ENCODE peak calls at places on chromosomes 12 and 14, in four cellular contexts. One of them, this sample, is unnamed.

GRCh38 chr12:74254784-74255183 is 282.9 kb upstream of the ATXN7L3B start:
- DNase-seq in HuH-7: no peak
- DNase-seq in HCT116: no peak
- DNase-seq in mammary epithelial cell: no peak
- DNase-seq in this sample: no peak

GRCh38 chr14:100740931-100741330 is 14.2 kb downstream of the DLK1 start:
- DNase-seq in HuH-7: no peak
- DNase-seq in HCT116: no peak
- DNase-seq in mammary epithelial cell: no peak
- DNase-seq in this sample: no peak

GRCh38 chr14:24013654-24014514 is 25.2 kb downstream of the DHRS4L2 start:
- DNase-seq in HuH-7: peak; percentile 75
- DNase-seq in HCT116: peak; percentile 78
- DNase-seq in mammary epithelial cell: peak; percentile 65
- DNase-seq in this sample: peak; percentile 48

GRCh38 chr12:26195250-26195640 is at the start of gene SSPN:
- DNase-seq in HuH-7: peak; percentile 43
- DNase-seq in HCT116: no peak
- DNase-seq in mammary epithelial cell: peak; percentile 4
- DNase-seq in this sample: no peak

GRCh38 chr12:98515368-98516183 is at the start of gene TMPO:
- DNase-seq in HuH-7: peak; percentile 91
- DNase-seq in HCT116: peak; percentile 82
- DNase-seq in mammary epithelial cell: peak; percentile 96
- DNase-seq in this sample: peak; percentile 48

GRCh38 chr14:92726135-92726932 is 22.1 kb downstream of the LGMN start:
- DNase-seq in HuH-7: no peak
- DNase-seq in HCT116: peak; percentile 39
- DNase-seq in mammary epithelial cell: peak; percentile 66
- DNase-seq in this sample: no peak

GRCh38 chr14:65377576-65377975 is 35.0 kb upstream of the FUT8 start:
- DNase-seq in HuH-7: no peak
- DNase-seq in HCT116: no peak
- DNase-seq in mammary epithelial cell: no peak
- DNase-seq in this sample: no peak

GRCh38 chr12:31835276-31835882 is 106.6 kb upstream of the AMN1 start:
- DNase-seq in HuH-7: peak; percentile 25
- DNase-seq in HCT116: no peak
- DNase-seq in mammary epithelial cell: no peak
- DNase-seq in this sample: no peak

GRCh38 chr12:57008113-57008687 is 1.9 kb upstream of the ZBTB39 start:
- DNase-seq in HuH-7: peak; percentile 72
- DNase-seq in HCT116: peak; percentile 52
- DNase-seq in mammary epithelial cell: peak; percentile 46
- DNase-seq in this sample: peak; percentile 15

GRCh38 chr12:81500788-81501187 is 258.4 kb downstream of the PPFIA2 start:
- DNase-seq in HuH-7: peak; percentile 4
- DNase-seq in HCT116: no peak
- DNase-seq in mammary epithelial cell: no peak
- DNase-seq in this sample: no peak

GRCh38 chr12:131380220-131380957 is 330.5 kb upstream of the SFSWAP start:
- DNase-seq in HuH-7: no peak
- DNase-seq in HCT116: no peak
- DNase-seq in mammary epithelial cell: no peak
- DNase-seq in this sample: no peak

GRCh38 chr14:85344847-85345591 is 184.9 kb upstream of the FLRT2 start:
- DNase-seq in HuH-7: no peak
- DNase-seq in HCT116: no peak
- DNase-seq in mammary epithelial cell: no peak
- DNase-seq in this sample: no peak

GRCh38 chr12:49260165-49260564 is 4.7 kb upstream of the TUBA1C start:
- DNase-seq in HuH-7: no peak
- DNase-seq in HCT116: no peak
- DNase-seq in mammary epithelial cell: peak; percentile 58
- DNase-seq in this sample: no peak

GRCh38 chr14:73026243-73026844 is 562 bp downstream of the ZFYVE1 start:
- DNase-seq in HuH-7: no peak
- DNase-seq in HCT116: no peak
- DNase-seq in mammary epithelial cell: no peak
- DNase-seq in this sample: no peak

GRCh38 chr12:80419660-80420059 is 24.4 kb upstream of the PTPRQ start:
- DNase-seq in HuH-7: no peak
- DNase-seq in HCT116: no peak
- DNase-seq in mammary epithelial cell: no peak
- DNase-seq in this sample: no peak

GRCh38 chr12:92403210-92404175 is 257.8 kb upstream of the BTG1 start:
- DNase-seq in HuH-7: no peak
- DNase-seq in HCT116: no peak
- DNase-seq in mammary epithelial cell: no peak
- DNase-seq in this sample: no peak

GRCh38 chr12:19437996-19438395 is 1.3 kb upstream of the AEBP2 start:
- DNase-seq in HuH-7: no peak
- DNase-seq in HCT116: no peak
- DNase-seq in mammary epithelial cell: no peak
- DNase-seq in this sample: no peak

GRCh38 chr12:120668091-120668796 is 18.7 kb upstream of the MLEC start:
- DNase-seq in HuH-7: no peak
- DNase-seq in HCT116: no peak
- DNase-seq in mammary epithelial cell: no peak
- DNase-seq in this sample: no peak

GRCh38 chr14:89836830-89837469 is 117.6 kb downstream of the EFCAB11 start:
- DNase-seq in HuH-7: no peak
- DNase-seq in HCT116: no peak
- DNase-seq in mammary epithelial cell: no peak
- DNase-seq in this sample: no peak

GRCh38 chr12:51529586-51529985 is 61.4 kb upstream of the SCN8A start:
- DNase-seq in HuH-7: no peak
- DNase-seq in HCT116: no peak
- DNase-seq in mammary epithelial cell: no peak
- DNase-seq in this sample: no peak

GRCh38 chr14:77989441-77989891 is 180.7 kb upstream of the NRXN3 start:
- DNase-seq in HuH-7: no peak
- DNase-seq in HCT116: no peak
- DNase-seq in mammary epithelial cell: no peak
- DNase-seq in this sample: no peak

GRCh38 chr12:65828711-65829339 is 4.5 kb downstream of the HMGA2 start:
- DNase-seq in HuH-7: no peak
- DNase-seq in HCT116: no peak
- DNase-seq in mammary epithelial cell: no peak
- DNase-seq in this sample: no peak

GRCh38 chr12:41532072-41532471 is 344.0 kb downstream of the PDZRN4 start:
- DNase-seq in HuH-7: no peak
- DNase-seq in HCT116: no peak
- DNase-seq in mammary epithelial cell: peak; percentile 3
- DNase-seq in this sample: no peak

GRCh38 chr12:113371808-113372207 is 13.4 kb downstream of the PLBD2 start:
- DNase-seq in HuH-7: no peak
- DNase-seq in HCT116: no peak
- DNase-seq in mammary epithelial cell: no peak
- DNase-seq in this sample: no peak

GRCh38 chr14:68182492-68182891 is 362.9 kb downstream of the RAD51B start:
- DNase-seq in HuH-7: no peak
- DNase-seq in HCT116: no peak
- DNase-seq in mammary epithelial cell: no peak
- DNase-seq in this sample: no peak

GRCh38 chr12:31557707-31558106 is 33.2 kb downstream of the DENND5B start:
- DNase-seq in HuH-7: no peak
- DNase-seq in HCT116: no peak
- DNase-seq in mammary epithelial cell: no peak
- DNase-seq in this sample: no peak

GRCh38 chr12:114916124-114916523 is 232.1 kb upstream of the TBX3 start:
- DNase-seq in HuH-7: no peak
- DNase-seq in HCT116: no peak
- DNase-seq in mammary epithelial cell: peak; percentile 13
- DNase-seq in this sample: no peak

This sample was measured in NCI-H524 treated with DMSO at 0.1 percent for 48 hours.